ENCODE peak calls at places on chromosomes 5 and 9, in eight cellular contexts. W, T, E, B, A, I, M and H are unnamed samples.

GRCh38 chr5:174317261-174317894 is 271.9 kb downstream of the NSG2 start:
- DNase-seq in W (no peak), B (peak; percentile 65), M (peak; percentile 29), T (peak; percentile 54), A (no peak), I (peak; percentile 62), E (peak; percentile 80), H (no peak)

GRCh38 chr5:172984244-172984953 is 828 bp downstream of the ATP6V0E1 start:
- DNase-seq in I (peak; percentile 54), W (peak; percentile 21), E (peak; percentile 88), T (peak; percentile 33), B (peak; percentile 59), M (peak; percentile 85), A (peak; percentile 73), H (peak; percentile 88)

GRCh38 chr5:34016243-34016642 is 8.4 kb upstream of the AMACR start:
- DNase-seq in E (no peak), T (no peak), M (no peak), A (no peak), I (no peak), W (no peak), B (no peak), H (no peak)

GRCh38 chr5:173963867-173964429 is 25.0 kb upstream of the C5orf47 start:
- DNase-seq in W (no peak), I (no peak), M (peak; percentile 24), B (no peak), T (no peak), A (no peak), E (peak; percentile 48), H (no peak)

GRCh38 chr9:5652810-5653209 is 23.9 kb downstream of the RIC1 start:
- DNase-seq in A (no peak), B (no peak), I (no peak), W (no peak), T (no peak), E (no peak), M (no peak), H (no peak)

GRCh38 chr9:77848897-77849296 is 182.7 kb downstream of the GNAQ start:
- DNase-seq in M (peak; percentile 78), B (no peak), E (peak; percentile 46), T (no peak), A (peak; percentile 74), W (peak; percentile 14), I (no peak), H (peak; percentile 82)

GRCh38 chr5:7668627-7669026 is 182.3 kb downstream of the CFAP90 start:
- DNase-seq in W (no peak), E (no peak), M (no peak), A (no peak), T (no peak), I (no peak), B (no peak), H (no peak)

GRCh38 chr5:102511666-102512065 is 12.9 kb upstream of the SLCO6A1 start:
- DNase-seq in E (peak; percentile 23), A (no peak), I (no peak), T (no peak), M (no peak), B (no peak), W (no peak), H (no peak)

GRCh38 chr9:136489731-136490130 is 6.9 kb upstream of the SEC16A start:
- DNase-seq in M (no peak), W (no peak), I (no peak), T (no peak), B (no peak), E (no peak), A (no peak), H (no peak)

GRCh38 chr5:152303841-152304240 is 101.2 kb downstream of the NMUR2 start:
- DNase-seq in M (no peak), E (no peak), B (no peak), A (no peak), T (no peak), W (no peak), I (no peak), H (no peak)

GRCh38 chr5:113271015-113271414 is 163.8 kb downstream of the TSSK1B start:
- DNase-seq in W (no peak), B (no peak), E (no peak), A (no peak), I (no peak), M (peak; percentile 48), T (no peak), H (no peak)
- H3K4me1 ChIP-seq in W (peaks cover 26% of the 10 kb centered on the region), B (no peaks in the 10 kb centered on the region), E (peaks cover 37% of the 10 kb centered on the region), A (peaks cover 7% of the 10 kb centered on the region), I (peaks cover 46% of the 10 kb centered on the region), M (peaks cover 63% of the 10 kb centered on the region), T (peaks cover 4% of the 10 kb centered on the region), H (peaks cover 6% of the 10 kb centered on the region)

DNA sequence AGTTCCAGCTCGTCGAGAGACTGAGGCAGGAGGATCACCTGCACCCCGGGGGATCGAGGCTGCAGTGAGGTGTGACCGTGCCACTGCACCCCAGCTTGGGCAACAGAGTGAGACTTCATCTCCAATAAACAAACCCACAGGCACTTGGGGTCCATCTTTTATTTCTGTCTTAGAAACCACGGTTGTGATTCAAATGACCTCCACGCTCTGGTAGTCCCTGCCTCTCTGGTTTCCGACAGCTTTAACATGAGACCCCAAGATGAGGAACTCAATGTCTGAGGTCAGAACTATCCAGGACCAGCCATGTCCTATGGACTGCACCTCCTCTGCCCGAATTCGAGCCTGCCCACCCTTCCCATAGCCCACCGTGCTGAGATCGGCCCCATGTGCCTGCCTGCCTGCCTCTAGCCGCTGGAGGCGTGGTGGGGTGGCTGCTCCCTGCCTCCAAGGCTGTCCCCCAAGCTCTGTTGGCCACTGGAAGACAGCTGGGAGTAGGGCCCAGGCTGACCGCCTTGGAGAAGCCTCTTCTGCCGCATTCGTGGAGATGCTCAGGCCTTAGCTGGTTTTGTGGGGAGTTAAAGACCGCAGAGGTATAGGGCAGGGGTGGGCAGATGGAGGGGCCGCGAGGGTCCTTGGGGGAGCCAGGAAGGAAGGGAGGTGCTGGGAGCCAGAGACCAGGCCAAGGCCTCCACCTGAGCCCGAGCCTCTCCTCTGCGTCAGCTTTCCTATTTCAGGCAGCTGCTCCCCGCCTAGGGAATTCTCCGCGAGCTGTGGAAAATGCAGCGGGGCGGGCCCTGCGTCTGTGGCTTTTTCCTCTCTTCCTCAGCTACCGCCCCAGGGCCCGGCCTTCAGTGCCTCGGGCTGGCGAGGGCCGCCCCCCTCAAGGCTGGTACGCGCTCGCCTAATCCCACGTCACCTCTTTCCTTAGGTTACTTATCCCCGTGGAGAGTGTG is 6.9 kb upstream of the WDR5 start:
- DNase-seq in T (no peak), E (peak; percentile 3), I (no peak), B (no peak), A (no peak), M (no peak), W (no peak), H (peak; percentile 57)
- H3K36me3 ChIP-seq in T (no peaks in the 10 kb centered on the region), E (no peaks in the 10 kb centered on the region), I (no peaks in the 10 kb centered on the region), B (no peaks in the 10 kb centered on the region), A (no peaks in the 10 kb centered on the region), M (no peaks in the 10 kb centered on the region), W (no peaks in the 10 kb centered on the region), H (no peaks in the 10 kb centered on the region)

DNA sequence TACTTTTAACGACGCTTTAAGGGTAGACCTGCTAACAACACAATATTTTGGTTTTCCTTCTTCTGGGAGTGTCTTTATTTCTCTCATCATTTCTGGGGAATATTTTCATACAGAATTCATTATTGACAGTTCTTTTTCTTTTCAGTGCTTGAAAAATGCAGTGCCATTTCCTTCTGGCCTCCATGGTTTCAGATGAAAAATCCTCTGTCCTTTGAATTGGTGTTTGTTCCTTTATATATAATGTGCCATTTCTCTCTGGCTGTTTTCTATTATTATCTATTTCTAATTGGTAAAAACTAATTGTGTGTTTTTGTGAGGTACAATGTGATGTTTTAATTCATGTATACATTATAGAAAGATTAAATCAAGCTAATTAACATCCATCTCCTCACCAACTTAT is 194.3 kb upstream of the S1PR3 start:
- DNase-seq in B (no peak), I (no peak), M (no peak), T (no peak), W (no peak), A (no peak), E (no peak), H (no peak)
- H3K4me1 ChIP-seq in B (no peaks in the 10 kb centered on the region), I (no peaks in the 10 kb centered on the region), M (no peaks in the 10 kb centered on the region), T (peaks cover 4% of the 10 kb centered on the region), W (no peaks in the 10 kb centered on the region), A (no peaks in the 10 kb centered on the region), E (peaks cover 14% of the 10 kb centered on the region), H (no peaks in the 10 kb centered on the region)

GRCh38 chr9:92236915-92237314 is 56.6 kb downstream of the IARS1 start:
- DNase-seq in B (no peak), A (no peak), M (no peak), W (no peak), I (no peak), T (no peak), E (no peak), H (no peak)

GRCh38 chr9:92242115-92242778 is 51.2 kb downstream of the IARS1 start:
- DNase-seq in W (no peak), T (no peak), B (no peak), E (peak; percentile 40), I (no peak), A (no peak), M (peak; percentile 63), H (no peak)

GRCh38 chr9:92232190-92232589 is 61.3 kb downstream of the IARS1 start:
- DNase-seq in M (no peak), B (no peak), I (no peak), E (no peak), A (no peak), T (no peak), W (no peak), H (no peak)

GRCh38 chr9:92234503-92234902 is 59.0 kb downstream of the IARS1 start:
- DNase-seq in E (no peak), M (no peak), A (no peak), I (no peak), B (no peak), W (no peak), T (no peak), H (no peak)

DNA sequence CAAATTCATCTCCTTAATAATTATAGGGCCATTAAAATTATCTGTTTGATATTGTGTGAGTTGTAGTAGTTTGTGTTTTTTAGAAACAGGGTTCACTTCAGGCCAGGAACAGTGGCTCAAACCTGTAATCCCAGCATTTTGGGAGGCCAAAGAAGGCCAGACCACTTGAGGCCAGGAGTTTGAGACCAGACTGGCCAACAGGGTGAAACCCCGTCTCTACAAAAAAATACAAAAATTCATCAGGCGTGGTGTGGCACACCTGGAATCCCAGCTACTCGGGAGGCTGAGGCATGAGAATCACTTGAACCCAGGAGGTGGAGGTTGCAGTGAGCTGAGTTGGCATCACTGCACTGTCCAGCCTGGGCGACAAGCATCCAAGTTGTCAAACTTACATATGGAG is 57.0 kb downstream of the IARS1 start:
- DNase-seq in A (no peak), E (no peak), B (no peak), W (no peak), T (no peak), M (no peak), I (no peak), H (no peak)
- H3K36me3 ChIP-seq in A (no peaks in the 10 kb centered on the region), E (peaks cover 6% of the 10 kb centered on the region), B (peaks cover 56% of the 10 kb centered on the region), W (no peaks in the 10 kb centered on the region), T (peaks cover 87% of the 10 kb centered on the region), M (peaks cover 53% of the 10 kb centered on the region), I (peaks cover 100% of the 10 kb centered on the region), H (peaks cover 43% of the 10 kb centered on the region)

DNA sequence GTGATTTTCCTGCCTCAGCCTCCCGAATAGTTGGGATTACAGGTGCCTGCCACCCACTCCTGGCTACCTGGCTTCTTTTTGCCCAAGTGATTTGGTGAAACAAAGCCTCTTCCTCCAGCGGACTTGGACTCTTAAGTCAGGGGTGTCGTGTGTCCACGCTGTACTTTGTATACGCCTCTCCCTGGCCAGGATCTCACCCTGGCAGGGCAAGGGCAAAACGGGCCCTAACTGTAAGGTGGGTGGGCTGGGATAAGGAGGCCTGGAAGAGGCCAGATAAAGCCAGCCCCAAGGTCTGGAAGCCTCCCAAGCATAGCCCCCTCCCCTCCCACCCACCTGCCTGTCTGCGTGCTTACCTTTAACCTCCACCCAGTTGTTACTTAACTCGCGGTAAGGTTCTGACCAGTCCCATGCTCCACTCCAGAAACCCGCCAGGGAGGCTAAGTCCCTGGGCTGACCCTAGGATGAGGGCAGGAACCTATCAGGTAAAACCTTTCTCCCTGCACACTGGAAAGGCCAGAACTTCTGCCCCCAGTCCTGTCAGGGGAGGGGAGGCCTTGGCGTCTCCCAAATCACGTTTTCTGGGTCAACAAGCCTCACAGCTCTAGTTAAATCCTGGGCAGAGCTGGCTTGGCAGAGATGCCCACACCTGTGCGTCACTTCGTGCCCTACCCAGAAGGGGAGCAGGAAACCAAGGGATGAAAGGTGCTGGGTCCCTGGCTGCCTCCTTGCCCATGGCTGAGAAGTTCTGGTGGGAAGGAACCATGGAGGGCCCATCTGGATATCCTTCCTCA is 8.4 kb downstream of the CDK9 start:
- DNase-seq in I (no peak), A (no peak), M (no peak), E (no peak), W (no peak), B (no peak), T (no peak), H (no peak)
- H3K4me1 ChIP-seq in I (no peaks in the 10 kb centered on the region), A (no peaks in the 10 kb centered on the region), M (no peaks in the 10 kb centered on the region), E (peaks cover 12% of the 10 kb centered on the region), W (peaks cover 12% of the 10 kb centered on the region), B (peaks cover 69% of the 10 kb centered on the region), T (peaks cover 8% of the 10 kb centered on the region), H (no peaks in the 10 kb centered on the region)